ENCODE peak calls at places on chromosome 4, in five cellular contexts. One of them, this sample, is unnamed.
A peak's percentile ranks its signal among the peaks of the same experiment; 100 is the strongest.

GRCh38 chr4:146577111-146577510 is 55.4 kb upstream of the SLC10A7 start:
- DNase-seq in aorta: no peak
- DNase-seq in SK-N-MC: no peak
- DNase-seq in uterus: no peak
- DNase-seq in foreskin fibroblast: peak; percentile 16
- DNase-seq in this sample: peak; percentile 32

GRCh38 chr4:110138546-110138945 is 59.9 kb downstream of the ELOVL6 start:
- DNase-seq in aorta: no peak
- DNase-seq in uterus: no peak
- DNase-seq in foreskin fibroblast: no peak
- DNase-seq in SK-N-MC: no peak
- DNase-seq in this sample: no peak

GRCh38 chr4:6548201-6548881 is 26.6 kb upstream of the MAN2B2 start:
- DNase-seq in uterus: no peak
- DNase-seq in aorta: no peak
- DNase-seq in foreskin fibroblast: peak; percentile 53
- DNase-seq in SK-N-MC: no peak
- DNase-seq in this sample: peak; percentile 47

GRCh38 chr4:158826882-158827281 is 58.1 kb downstream of the FNIP2 start:
- DNase-seq in SK-N-MC: no peak
- DNase-seq in uterus: no peak
- DNase-seq in aorta: no peak
- DNase-seq in foreskin fibroblast: no peak
- DNase-seq in this sample: no peak

GRCh38 chr4:32499176-32499575 is 1779.0 kb downstream of the PCDH7 start:
- DNase-seq in SK-N-MC: no peak
- DNase-seq in aorta: no peak
- DNase-seq in foreskin fibroblast: peak; percentile 83
- DNase-seq in uterus: no peak
- DNase-seq in this sample: peak; percentile 90

GRCh38 chr4:76784237-76784636 is 113.7 kb downstream of the SOWAHB start:
- DNase-seq in aorta: no peak
- DNase-seq in uterus: no peak
- DNase-seq in foreskin fibroblast: no peak
- DNase-seq in SK-N-MC: no peak
- DNase-seq in this sample: peak; percentile 21

GRCh38 chr4:23945521-23946017 is 55.7 kb upstream of the PPARGC1A start:
- DNase-seq in foreskin fibroblast: peak; percentile 91
- DNase-seq in aorta: no peak
- DNase-seq in SK-N-MC: no peak
- DNase-seq in uterus: no peak
- DNase-seq in this sample: peak; percentile 82

GRCh38 chr4:163382178-163382869 is 38.6 kb downstream of the NPY5R start:
- DNase-seq in SK-N-MC: no peak
- DNase-seq in aorta: no peak
- DNase-seq in foreskin fibroblast: no peak
- DNase-seq in uterus: no peak
- DNase-seq in this sample: no peak

GRCh38 chr4:47482326-47482725 is 2.7 kb upstream of the ATP10D start:
- DNase-seq in uterus: no peak
- DNase-seq in aorta: no peak
- DNase-seq in foreskin fibroblast: peak; percentile 66
- DNase-seq in SK-N-MC: no peak
- DNase-seq in this sample: peak; percentile 78

GRCh38 chr4:121822796-121823504 is 733 bp downstream of the CCNA2 start:
- DNase-seq in aorta: no peak
- DNase-seq in uterus: peak; percentile 22
- DNase-seq in SK-N-MC: no peak
- DNase-seq in foreskin fibroblast: peak; percentile 54
- DNase-seq in this sample: no peak

GRCh38 chr4:87239821-87240220 is 19.4 kb upstream of the KLHL8 start:
- DNase-seq in uterus: no peak
- DNase-seq in foreskin fibroblast: no peak
- DNase-seq in SK-N-MC: no peak
- DNase-seq in aorta: no peak
- DNase-seq in this sample: no peak

GRCh38 chr4:158540125-158540907 is 18.6 kb downstream of the RXFP1 start:
- DNase-seq in aorta: no peak
- DNase-seq in SK-N-MC: no peak
- DNase-seq in foreskin fibroblast: peak; percentile 13
- DNase-seq in uterus: no peak
- DNase-seq in this sample: no peak

GRCh38 chr4:153224474-153224873 is 20.2 kb downstream of the TRIM2 start:
- DNase-seq in foreskin fibroblast: no peak
- DNase-seq in uterus: no peak
- DNase-seq in SK-N-MC: no peak
- DNase-seq in aorta: no peak
- DNase-seq in this sample: no peak

GRCh38 chr4:70705856-70706461 is 15.8 kb upstream of the RUFY3 start:
- DNase-seq in aorta: no peak
- DNase-seq in SK-N-MC: no peak
- DNase-seq in uterus: no peak
- DNase-seq in foreskin fibroblast: no peak
- DNase-seq in this sample: peak; percentile 24

GRCh38 chr4:13329963-13330362 is 154.2 kb downstream of the RAB28 start:
- DNase-seq in uterus: no peak
- DNase-seq in SK-N-MC: no peak
- DNase-seq in foreskin fibroblast: peak; percentile 77
- DNase-seq in aorta: peak; percentile 66
- DNase-seq in this sample: peak; percentile 83

GRCh38 chr4:145154573-145154972 is 25.8 kb downstream of the OTUD4 start:
- DNase-seq in foreskin fibroblast: peak; percentile 50
- DNase-seq in SK-N-MC: no peak
- DNase-seq in uterus: no peak
- DNase-seq in aorta: no peak
- DNase-seq in this sample: peak; percentile 37

GRCh38 chr4:13545394-13545808 is 1.1 kb upstream of the NKX3-2 start:
- DNase-seq in aorta: no peak
- DNase-seq in uterus: no peak
- DNase-seq in foreskin fibroblast: no peak
- DNase-seq in SK-N-MC: no peak
- DNase-seq in this sample: no peak

GRCh38 chr4:86038037-86038436 is 321.8 kb downstream of the MAPK10 start:
- DNase-seq in uterus: no peak
- DNase-seq in SK-N-MC: no peak
- DNase-seq in foreskin fibroblast: no peak
- DNase-seq in aorta: no peak
- DNase-seq in this sample: no peak

GRCh38 chr4:38323141-38323634 is 340.8 kb upstream of the KLF3 start:
- DNase-seq in aorta: no peak
- DNase-seq in SK-N-MC: peak; percentile 64
- DNase-seq in uterus: no peak
- DNase-seq in foreskin fibroblast: no peak
- DNase-seq in this sample: peak; percentile 66

GRCh38 chr4:70759126-70759525 is 37.4 kb downstream of the RUFY3 start:
- DNase-seq in aorta: no peak
- DNase-seq in foreskin fibroblast: peak; percentile 14
- DNase-seq in SK-N-MC: no peak
- DNase-seq in uterus: no peak
- DNase-seq in this sample: peak; percentile 38

GRCh38 chr4:3765271-3766206 is 646 bp upstream of the ADRA2C start:
- DNase-seq in uterus: peak; percentile 52
- DNase-seq in foreskin fibroblast: peak; percentile 63
- DNase-seq in aorta: peak; percentile 90
- DNase-seq in SK-N-MC: no peak
- DNase-seq in this sample: peak; percentile 53

GRCh38 chr4:156946508-156947197 is 24.9 kb downstream of the PDGFC start:
- DNase-seq in aorta: no peak
- DNase-seq in foreskin fibroblast: peak; percentile 98
- DNase-seq in uterus: peak; percentile 27
- DNase-seq in SK-N-MC: no peak
- DNase-seq in this sample: peak; percentile 100

GRCh38 chr4:77564231-77564630 is 41.4 kb upstream of the CXCL13 start:
- DNase-seq in SK-N-MC: no peak
- DNase-seq in uterus: no peak
- DNase-seq in aorta: no peak
- DNase-seq in foreskin fibroblast: peak; percentile 52
- DNase-seq in this sample: peak; percentile 78

GRCh38 chr4:122044496-122044895 is 92.6 kb upstream of the TRPC3 start:
- DNase-seq in aorta: no peak
- DNase-seq in SK-N-MC: no peak
- DNase-seq in foreskin fibroblast: peak; percentile 23
- DNase-seq in uterus: no peak
- DNase-seq in this sample: no peak

GRCh38 chr4:98687876-98688275 is 29.5 kb upstream of the TSPAN5 start:
- DNase-seq in foreskin fibroblast: peak; percentile 58
- DNase-seq in uterus: no peak
- DNase-seq in SK-N-MC: no peak
- DNase-seq in aorta: no peak
- DNase-seq in this sample: peak; percentile 11

GRCh38 chr4:118279328-118279727 is 73.5 kb downstream of the PRSS12 start:
- DNase-seq in aorta: no peak
- DNase-seq in foreskin fibroblast: no peak
- DNase-seq in SK-N-MC: no peak
- DNase-seq in uterus: no peak
- DNase-seq in this sample: no peak

GRCh38 chr4:13907255-13907751 is 279.8 kb upstream of the BOD1L1 start:
- DNase-seq in aorta: no peak
- DNase-seq in uterus: no peak
- DNase-seq in foreskin fibroblast: peak; percentile 95
- DNase-seq in SK-N-MC: no peak
- DNase-seq in this sample: peak; percentile 99

DNA sequence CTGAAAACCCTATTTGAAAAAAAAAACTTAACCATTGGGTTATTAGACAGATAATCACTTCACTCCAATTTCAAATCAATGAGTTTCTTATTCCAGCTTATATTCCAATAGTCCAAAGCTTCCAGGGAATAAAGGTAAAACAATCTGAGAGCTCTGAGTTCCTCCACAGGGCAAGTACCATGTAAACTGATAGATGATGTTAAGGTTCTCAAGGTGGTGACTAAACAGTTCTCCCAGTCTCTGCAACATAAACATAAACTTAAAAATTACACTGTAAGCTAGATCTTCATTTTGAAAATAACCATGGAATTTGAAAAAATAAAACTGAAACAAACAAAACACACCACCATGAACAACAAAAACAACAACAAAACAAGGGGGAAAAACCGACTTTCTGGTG is 22.3 kb upstream of the CD38 start:
- DNase-seq in foreskin fibroblast: no peak
- DNase-seq in aorta: no peak
- DNase-seq in SK-N-MC: no peak
- DNase-seq in uterus: no peak
- DNase-seq in this sample: no peak
- H3K4me3 ChIP-seq in foreskin fibroblast: no peak overlapping the region
- H3K4me3 ChIP-seq in aorta: no peak overlapping the region
- H3K4me3 ChIP-seq in SK-N-MC: no peak overlapping the region
- H3K4me3 ChIP-seq in uterus: no peak overlapping the region
- H3K4me3 ChIP-seq in this sample: no peak overlapping the region

DNA sequence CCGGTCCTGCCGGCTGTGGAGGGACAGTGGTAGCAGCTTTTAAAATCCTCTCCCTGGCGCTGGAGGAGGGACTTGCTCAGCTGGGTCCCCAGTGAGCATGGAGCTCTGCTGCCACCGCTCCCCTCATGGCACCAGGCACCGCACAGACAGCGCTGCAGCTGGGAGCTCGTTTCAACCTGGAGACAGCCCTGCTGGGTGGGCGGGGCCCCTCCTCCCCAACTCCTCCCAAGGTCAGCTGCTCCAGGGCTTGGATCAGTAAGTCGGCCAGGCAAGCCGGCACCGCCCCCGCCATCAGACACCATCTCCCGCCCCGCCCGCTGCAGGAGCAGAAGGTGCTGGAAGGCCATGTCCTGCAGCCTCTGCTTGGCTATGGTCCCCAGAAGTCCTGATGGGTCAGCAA is 16.4 kb downstream of the ZFYVE28 start:
- DNase-seq in uterus: peak; percentile 56
- DNase-seq in SK-N-MC: no peak
- DNase-seq in aorta: peak; percentile 77
- DNase-seq in foreskin fibroblast: peak; percentile 78
- DNase-seq in this sample: no peak
- H3K4me3 ChIP-seq in uterus: no peak overlapping the region
- H3K4me3 ChIP-seq in SK-N-MC: no peak overlapping the region
- H3K4me3 ChIP-seq in aorta: no peak overlapping the region
- H3K4me3 ChIP-seq in foreskin fibroblast: peak overlapping the region; percentile 20
- H3K4me3 ChIP-seq in this sample: peak overlapping the region; percentile 10

DNA sequence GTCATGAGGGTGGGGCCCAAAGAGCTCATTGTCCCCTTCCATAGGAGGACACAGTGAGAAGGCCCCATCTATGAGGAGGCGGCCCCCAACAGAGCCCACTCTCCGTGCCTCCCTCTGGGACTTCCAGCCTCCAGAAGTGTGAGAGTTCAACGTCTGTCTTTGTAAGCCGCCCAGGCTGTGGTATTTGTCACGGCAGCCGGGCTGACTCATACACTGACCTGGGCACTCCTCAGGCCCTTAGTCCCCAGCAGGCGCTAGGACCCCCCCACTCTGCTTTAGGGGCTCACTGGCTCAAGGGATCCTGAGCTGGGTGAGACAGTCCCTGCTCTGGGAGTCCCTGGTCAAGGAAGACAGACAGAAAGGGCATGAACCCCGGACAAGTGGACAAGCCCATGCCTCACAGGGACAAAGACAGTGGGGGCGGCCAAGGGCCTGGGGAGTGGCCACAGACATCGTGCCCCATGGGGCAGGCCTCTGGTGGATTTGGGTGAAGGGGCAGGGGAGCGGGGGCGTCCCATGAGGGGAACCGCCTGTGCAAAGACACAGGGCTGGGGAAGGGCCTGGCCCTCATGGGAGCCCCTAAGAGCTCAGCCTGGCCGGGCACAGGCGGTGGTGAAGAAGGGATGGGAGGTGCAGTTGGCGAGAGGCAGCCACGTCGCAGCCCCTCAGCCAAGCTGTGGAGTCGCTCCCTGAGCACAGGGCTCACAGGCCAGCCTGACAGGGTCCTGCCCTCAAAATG is 21.5 kb downstream of the ABLIM2 start:
- DNase-seq in foreskin fibroblast: no peak
- DNase-seq in SK-N-MC: no peak
- DNase-seq in uterus: no peak
- DNase-seq in aorta: no peak
- DNase-seq in this sample: no peak
- H3K4me3 ChIP-seq in foreskin fibroblast: no peak overlapping the region
- H3K4me3 ChIP-seq in SK-N-MC: no peak overlapping the region
- H3K4me3 ChIP-seq in uterus: no peak overlapping the region
- H3K4me3 ChIP-seq in aorta: no peak overlapping the region
- H3K4me3 ChIP-seq in this sample: no peak overlapping the region

DNA sequence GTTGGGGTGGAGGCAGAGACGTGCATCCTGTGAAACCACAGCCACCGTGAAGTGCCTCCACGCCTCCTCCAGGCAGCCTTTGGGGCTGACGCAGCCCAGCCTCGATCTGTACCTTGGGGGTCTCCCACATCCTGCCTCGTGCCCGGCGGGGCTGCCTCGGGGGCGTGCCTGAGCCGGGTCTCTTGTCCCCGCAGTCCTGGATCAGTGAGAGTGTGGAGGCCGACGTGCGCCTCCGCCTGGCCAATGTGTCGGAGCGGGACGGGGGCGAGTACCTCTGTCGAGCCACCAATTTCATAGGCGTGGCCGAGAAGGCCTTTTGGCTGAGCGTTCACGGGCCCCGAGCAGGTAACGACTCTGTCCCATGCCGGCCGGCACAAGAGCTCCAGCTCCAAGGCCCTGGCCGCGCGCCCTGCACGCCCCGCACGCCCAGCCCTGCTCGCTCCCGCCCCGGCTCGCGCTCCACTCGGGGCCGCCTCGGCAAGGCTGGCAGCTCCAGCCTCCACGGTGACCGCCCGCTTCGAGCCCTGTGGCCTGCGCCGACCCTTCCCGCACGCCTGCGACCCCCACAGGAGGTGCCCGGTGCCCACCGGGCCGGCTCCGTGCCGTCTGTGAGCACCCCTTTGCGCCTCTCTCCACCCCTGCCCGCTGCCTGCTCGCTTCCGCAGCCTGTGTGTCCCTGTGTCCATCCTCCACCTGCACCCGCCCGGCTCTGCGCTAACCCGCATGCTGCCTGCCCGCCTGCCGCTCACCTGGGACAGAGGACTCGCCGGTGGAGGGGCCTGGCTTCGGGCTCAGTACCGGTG is 9.8 kb downstream of the FGFR3 start:
- DNase-seq in aorta: no peak
- DNase-seq in SK-N-MC: no peak
- DNase-seq in foreskin fibroblast: no peak
- DNase-seq in uterus: no peak
- DNase-seq in this sample: no peak
- H3K4me3 ChIP-seq in aorta: no peak overlapping the region
- H3K4me3 ChIP-seq in SK-N-MC: no peak overlapping the region
- H3K4me3 ChIP-seq in foreskin fibroblast: no peak overlapping the region
- H3K4me3 ChIP-seq in uterus: no peak overlapping the region
- H3K4me3 ChIP-seq in this sample: no peak overlapping the region